ENCODE peak calls at places on chromosomes 4 and X, in four cellular contexts. C is cardiac septum; I is amygdala; N is activated T-helper 1 cell treated with anti-CD3 and anti-CD28 coated beads, Interleukin-2, amount 50 U/mL, for 16 hours. S is an unnamed sample.

GRCh38 chrX:105894721-105895120 is 72.4 kb downstream of the NRK start:
- DNase-seq in I (no peak), C (no peak), N (no peak), S (no peak)

GRCh38 chr4:1208266-1208961 is 36.0 kb upstream of the SPON2 start:
- DNase-seq in N (no peak), C (no peak), I (no peak), S (no peak)

GRCh38 chrX:154040307-154040756 is 20.6 kb upstream of the IRAK1 start:
- DNase-seq in C (no peak), N (no peak), I (no peak), S (no peak)

GRCh38 chr4:72305620-72306019 is 263.4 kb downstream of the ADAMTS3 start:
- DNase-seq in N (no peak), C (no peak), I (no peak), S (no peak)

GRCh38 chrX:35392232-35392631 is 405.9 kb upstream of the MAGEB16 start:
- DNase-seq in C (no peak), N (no peak), I (no peak), S (no peak)

GRCh38 chrX:67159437-67159836 is 384.4 kb upstream of the AR start:
- DNase-seq in N (no peak), I (no peak), C (no peak), S (no peak)

GRCh38 chr4:84673475-84674230 is 90.7 kb downstream of the CDS1 start:
- DNase-seq in N (no peak), C (no peak), I (no peak), S (no peak)

GRCh38 chr4:125762537-125762936 is 447.8 kb downstream of the FAT4 start:
- DNase-seq in N (no peak), C (no peak), I (no peak), S (no peak)

GRCh38 chrX:131747173-131747572 is 203.3 kb downstream of the OR13H1 start:
- DNase-seq in N (peak; percentile 61), C (peak; percentile 83), I (peak; percentile 39), S (peak; percentile 87)

GRCh38 chrX:47752685-47753084 is 84.0 kb upstream of the ZNF81 start:
- DNase-seq in C (no peak), I (no peak), N (no peak), S (no peak)

GRCh38 chr4:183876268-183876934 is 28.7 kb upstream of the STOX2 start:
- DNase-seq in N (no peak), C (peak; percentile 88), I (peak; percentile 9), S (no peak)

GRCh38 chr4:166039822-166040221 is 166.8 kb downstream of the TLL1 start:
- DNase-seq in C (no peak), I (no peak), N (no peak), S (no peak)

GRCh38 chr4:114358901-114359300 is 239.7 kb upstream of the UGT8 start:
- DNase-seq in C (no peak), I (no peak), N (no peak), S (no peak)

GRCh38 chr4:183588169-183588675 is 70.8 kb downstream of the RWDD4 start:
- DNase-seq in N (no peak), I (no peak), C (no peak), S (no peak)

GRCh38 chr4:7403001-7403400 is 31.7 kb downstream of the PSAPL1 start:
- DNase-seq in C (peak; percentile 68), N (no peak), I (no peak), S (no peak)

GRCh38 chrX:40172169-40172979 is 74.6 kb upstream of the BCOR start:
- DNase-seq in I (no peak), N (no peak), C (peak; percentile 87), S (no peak)

GRCh38 chr4:5142726-5143125 is 91.4 kb downstream of the STK32B start:
- DNase-seq in I (no peak), N (no peak), C (no peak), S (no peak)

GRCh38 chr4:35836591-35836990 is 407.7 kb downstream of the ARAP2 start:
- DNase-seq in C (no peak), N (no peak), I (no peak), S (no peak)

GRCh38 chr4:113872426-113873260 is 106.8 kb downstream of the ARSJ start:
- DNase-seq in I (no peak), C (no peak), N (no peak), S (no peak)

GRCh38 chr4:101200561-101200960 is 146.8 kb downstream of the PPP3CA start:
- DNase-seq in C (no peak), I (no peak), N (no peak), S (no peak)

GRCh38 chr4:118716304-118716703 is 31.1 kb downstream of the METTL14 start:
- DNase-seq in I (no peak), C (no peak), N (no peak), S (no peak)

GRCh38 chr4:3702084-3702521 is 64.1 kb upstream of the ADRA2C start:
- DNase-seq in I (no peak), C (no peak), N (no peak), S (no peak)

GRCh38 chr4:142405021-142405991 is 440.8 kb downstream of the INPP4B start:
- DNase-seq in I (no peak), N (peak; percentile 39), C (no peak), S (no peak)

GRCh38 chr4:69849969-69850368 is 10.0 kb downstream of the SULT1E1 start:
- DNase-seq in I (no peak), C (no peak), N (no peak), S (no peak)

GRCh38 chrX:42732506-42732905 is 45.5 kb downstream of the PPP1R2C start:
- DNase-seq in I (no peak), C (no peak), N (no peak), S (no peak)

GRCh38 chrX:104098151-104098808 is 14.0 kb upstream of the ZCCHC18 start:
- DNase-seq in C (no peak), I (no peak), N (peak; percentile 18), S (peak; percentile 56)

GRCh38 chrX:29561417-29561816 is 653.9 kb upstream of the MAGEB2 start:
- DNase-seq in N (no peak), I (no peak), C (no peak), S (no peak)

GRCh38 chr4:152946460-152946859 is 10.3 kb downstream of the FHDC1 start:
- DNase-seq in N (no peak), C (no peak), I (no peak), S (no peak)

GRCh38 chr4:88143504-88143903 is 14.9 kb downstream of the ABCG2 start:
- DNase-seq in I (no peak), N (no peak), C (no peak), S (no peak)

GRCh38 chrX:102934624-102935023 is 2.4 kb upstream of the RAB40AL start:
- DNase-seq in C (no peak), I (no peak), N (no peak), S (no peak)

GRCh38 chr4:154142664-154143063 is 348.9 kb downstream of the DCHS2 start:
- DNase-seq in N (no peak), C (no peak), I (no peak), S (no peak)

S was measured in NCI-H1930.